ENCODE peak calls at places on chromosomes 16 and 17, in eight cellular contexts. One of them, this sample, is unnamed. For H3K4me1, the result is how much of the 10 kb centered on the place peaks cover.

GRCh38 chr17:31424944-31425582 is 33.6 kb downstream of the RAB11FIP4 start:
- DNase-seq in mesendoderm: peak
- DNase-seq in DND-41: no peak
- DNase-seq in IMR-90: peak
- DNase-seq in GM23338: peak
- DNase-seq in effector memory CD4-positive, alpha-beta T cell: no peak
- DNase-seq in cardiac muscle cell: peak
- DNase-seq in Peyer's patch: no peak
- DNase-seq in this sample: no peak

GRCh38 chr17:56786989-56787482 is 46.7 kb downstream of the C17orf67 start:
- DNase-seq in mesendoderm: peak
- DNase-seq in DND-41: peak
- DNase-seq in IMR-90: peak
- DNase-seq in GM23338: no peak
- DNase-seq in effector memory CD4-positive, alpha-beta T cell: no peak
- DNase-seq in cardiac muscle cell: no peak
- DNase-seq in Peyer's patch: no peak
- DNase-seq in this sample: peak

GRCh38 chr16:27890866-27891265 is 172.6 kb downstream of the GSG1L start:
- DNase-seq in mesendoderm: no peak
- DNase-seq in DND-41: no peak
- DNase-seq in IMR-90: no peak
- DNase-seq in GM23338: peak
- DNase-seq in effector memory CD4-positive, alpha-beta T cell: no peak
- DNase-seq in cardiac muscle cell: no peak
- DNase-seq in Peyer's patch: no peak
- DNase-seq in this sample: no peak

GRCh38 chr17:12688382-12688781 is 22.7 kb downstream of the MYOCD start:
- DNase-seq in mesendoderm: no peak
- DNase-seq in DND-41: no peak
- DNase-seq in IMR-90: no peak
- DNase-seq in GM23338: no peak
- DNase-seq in effector memory CD4-positive, alpha-beta T cell: no peak
- DNase-seq in cardiac muscle cell: no peak
- DNase-seq in Peyer's patch: no peak
- DNase-seq in this sample: no peak

GRCh38 chr17:28384281-28385036 is 13.0 kb downstream of the SARM1 start:
- DNase-seq in mesendoderm: no peak
- DNase-seq in DND-41: peak
- DNase-seq in IMR-90: no peak
- DNase-seq in GM23338: peak
- DNase-seq in effector memory CD4-positive, alpha-beta T cell: peak
- DNase-seq in cardiac muscle cell: peak
- DNase-seq in Peyer's patch: peak
- DNase-seq in this sample: peak

GRCh38 chr16:88673685-88674398 is 11.0 kb upstream of the MVD start:
- DNase-seq in mesendoderm: no peak
- DNase-seq in DND-41: no peak
- DNase-seq in IMR-90: no peak
- DNase-seq in GM23338: no peak
- DNase-seq in effector memory CD4-positive, alpha-beta T cell: no peak
- DNase-seq in cardiac muscle cell: peak
- DNase-seq in Peyer's patch: no peak
- DNase-seq in this sample: no peak

GRCh38 chr17:46788300-46788699 is 30.2 kb downstream of the WNT3 start:
- DNase-seq in mesendoderm: no peak
- DNase-seq in DND-41: no peak
- DNase-seq in IMR-90: no peak
- DNase-seq in GM23338: no peak
- DNase-seq in effector memory CD4-positive, alpha-beta T cell: no peak
- DNase-seq in cardiac muscle cell: no peak
- DNase-seq in Peyer's patch: no peak
- DNase-seq in this sample: no peak

GRCh38 chr17:47004906-47005305 is 25.9 kb upstream of the RPRML start:
- DNase-seq in mesendoderm: no peak
- DNase-seq in DND-41: no peak
- DNase-seq in IMR-90: no peak
- DNase-seq in GM23338: no peak
- DNase-seq in effector memory CD4-positive, alpha-beta T cell: no peak
- DNase-seq in cardiac muscle cell: no peak
- DNase-seq in Peyer's patch: no peak
- DNase-seq in this sample: no peak

GRCh38 chr16:26667271-26667703 is 399.4 kb upstream of the C16orf82 start:
- DNase-seq in mesendoderm: peak
- DNase-seq in DND-41: no peak
- DNase-seq in IMR-90: no peak
- DNase-seq in GM23338: peak
- DNase-seq in effector memory CD4-positive, alpha-beta T cell: no peak
- DNase-seq in cardiac muscle cell: no peak
- DNase-seq in Peyer's patch: no peak
- DNase-seq in this sample: no peak

GRCh38 chr17:17724307-17724921 is 43.2 kb downstream of the RAI1 start:
- DNase-seq in mesendoderm: peak
- DNase-seq in DND-41: no peak
- DNase-seq in IMR-90: peak
- DNase-seq in GM23338: peak
- DNase-seq in effector memory CD4-positive, alpha-beta T cell: no peak
- DNase-seq in cardiac muscle cell: peak
- DNase-seq in Peyer's patch: no peak
- DNase-seq in this sample: peak

GRCh38 chr17:327971-328370 is 24.6 kb downstream of the RPH3AL start:
- DNase-seq in mesendoderm: no peak
- DNase-seq in DND-41: no peak
- DNase-seq in IMR-90: no peak
- DNase-seq in GM23338: no peak
- DNase-seq in effector memory CD4-positive, alpha-beta T cell: no peak
- DNase-seq in cardiac muscle cell: no peak
- DNase-seq in Peyer's patch: no peak
- DNase-seq in this sample: no peak

GRCh38 chr16:23729503-23730424 is 16.7 kb upstream of the ERN2 start:
- DNase-seq in mesendoderm: peak
- DNase-seq in DND-41: peak
- DNase-seq in IMR-90: peak
- DNase-seq in GM23338: peak
- DNase-seq in effector memory CD4-positive, alpha-beta T cell: no peak
- DNase-seq in cardiac muscle cell: no peak
- DNase-seq in Peyer's patch: peak
- DNase-seq in this sample: peak

GRCh38 chr17:49992933-49993422 is 2.0 kb downstream of the DLX3 start:
- DNase-seq in mesendoderm: no peak
- DNase-seq in DND-41: no peak
- DNase-seq in IMR-90: no peak
- DNase-seq in GM23338: no peak
- DNase-seq in effector memory CD4-positive, alpha-beta T cell: no peak
- DNase-seq in cardiac muscle cell: no peak
- DNase-seq in Peyer's patch: no peak
- DNase-seq in this sample: no peak

GRCh38 chr16:77449208-77449607 is 14.4 kb upstream of the ADAMTS18 start:
- DNase-seq in mesendoderm: no peak
- DNase-seq in DND-41: no peak
- DNase-seq in IMR-90: no peak
- DNase-seq in GM23338: no peak
- DNase-seq in effector memory CD4-positive, alpha-beta T cell: no peak
- DNase-seq in cardiac muscle cell: no peak
- DNase-seq in Peyer's patch: no peak
- DNase-seq in this sample: no peak

GRCh38 chr16:8878523-8878911 is 3.6 kb upstream of the LITAFD start:
- DNase-seq in mesendoderm: peak
- DNase-seq in DND-41: no peak
- DNase-seq in IMR-90: peak
- DNase-seq in GM23338: peak
- DNase-seq in effector memory CD4-positive, alpha-beta T cell: no peak
- DNase-seq in cardiac muscle cell: no peak
- DNase-seq in Peyer's patch: no peak
- DNase-seq in this sample: peak

GRCh38 chr17:66416207-66416940 is 114.0 kb downstream of the PRKCA start:
- DNase-seq in mesendoderm: no peak
- DNase-seq in DND-41: no peak
- DNase-seq in IMR-90: no peak
- DNase-seq in GM23338: no peak
- DNase-seq in effector memory CD4-positive, alpha-beta T cell: no peak
- DNase-seq in cardiac muscle cell: no peak
- DNase-seq in Peyer's patch: no peak
- DNase-seq in this sample: no peak

GRCh38 chr17:27481327-27481726 is 25.1 kb downstream of the KSR1 start:
- DNase-seq in mesendoderm: no peak
- DNase-seq in DND-41: peak
- DNase-seq in IMR-90: no peak
- DNase-seq in GM23338: no peak
- DNase-seq in effector memory CD4-positive, alpha-beta T cell: peak
- DNase-seq in cardiac muscle cell: no peak
- DNase-seq in Peyer's patch: no peak
- DNase-seq in this sample: no peak

GRCh38 chr17:49180303-49180702 is 30.1 kb downstream of the GNGT2 start:
- DNase-seq in mesendoderm: peak
- DNase-seq in DND-41: peak
- DNase-seq in IMR-90: peak
- DNase-seq in GM23338: peak
- DNase-seq in effector memory CD4-positive, alpha-beta T cell: peak
- DNase-seq in cardiac muscle cell: peak
- DNase-seq in Peyer's patch: peak
- DNase-seq in this sample: peak

DNA sequence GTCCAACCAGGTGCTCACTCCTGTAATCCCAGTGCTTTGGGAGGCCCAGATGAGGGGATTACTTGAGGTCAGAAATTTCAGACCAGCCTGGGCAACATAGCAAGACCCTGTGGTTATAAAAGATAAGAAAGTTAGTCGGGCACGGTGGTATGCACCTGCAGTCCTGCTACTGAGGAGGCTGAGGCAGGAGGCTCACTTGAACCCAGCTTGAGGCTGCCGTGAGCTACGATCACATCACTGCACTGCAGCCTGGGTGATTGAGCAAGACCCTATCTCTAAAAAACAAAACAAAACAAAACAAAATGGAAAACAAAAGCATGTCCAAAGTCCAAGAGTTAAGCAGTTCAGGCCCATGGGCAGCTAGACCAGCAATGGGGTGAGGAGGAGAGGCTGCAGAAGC is 143.2 kb downstream of the IRX5 start:
- DNase-seq in mesendoderm: no peak
- DNase-seq in DND-41: no peak
- DNase-seq in IMR-90: no peak
- DNase-seq in GM23338: no peak
- DNase-seq in effector memory CD4-positive, alpha-beta T cell: no peak
- DNase-seq in cardiac muscle cell: no peak
- DNase-seq in Peyer's patch: no peak
- DNase-seq in this sample: no peak
- H3K4me1 ChIP-seq in mesendoderm: under half
- H3K4me1 ChIP-seq in DND-41: under half
- H3K4me1 ChIP-seq in IMR-90: under half
- H3K4me1 ChIP-seq in GM23338: under half
- H3K4me1 ChIP-seq in effector memory CD4-positive, alpha-beta T cell: under half
- H3K4me1 ChIP-seq in cardiac muscle cell: under half
- H3K4me1 ChIP-seq in Peyer's patch: under half
- H3K4me1 ChIP-seq in this sample: under half

DNA sequence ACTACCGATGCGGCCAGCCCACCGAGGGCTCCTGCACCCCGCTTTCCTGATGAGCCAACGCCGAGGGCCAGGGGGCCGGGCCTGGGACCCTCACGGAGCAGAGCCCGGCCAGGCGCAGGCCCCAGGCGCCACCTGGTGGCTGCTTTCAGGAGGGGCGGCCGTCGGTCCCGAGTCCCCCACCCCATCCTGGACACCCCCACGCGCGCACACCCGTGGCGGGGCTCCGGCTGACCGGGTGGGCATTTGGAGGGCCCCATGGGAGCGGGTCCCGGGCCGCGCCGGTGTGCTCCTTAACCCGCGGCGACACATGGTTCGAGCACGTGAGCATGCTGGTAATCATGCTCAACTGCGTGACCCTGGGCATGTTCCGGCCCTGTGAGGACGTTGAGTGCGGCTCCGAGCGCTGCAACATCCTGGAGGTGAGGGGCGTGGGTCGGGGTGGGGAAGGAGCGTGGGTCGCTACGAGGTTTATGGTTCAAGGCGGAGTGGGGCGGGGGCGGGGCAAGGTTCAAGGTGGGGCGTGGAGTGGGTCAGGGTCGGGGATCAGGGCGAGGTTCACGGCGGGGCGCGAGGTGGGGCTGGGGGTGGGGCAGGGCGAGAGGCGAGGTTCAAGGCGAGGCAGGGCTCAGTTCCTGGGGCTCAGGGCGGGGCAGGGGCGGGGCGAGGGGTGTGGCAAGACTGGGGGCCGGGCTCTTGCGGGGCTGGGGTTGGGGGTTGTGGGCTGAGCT is 30.2 kb downstream of the TPSG1 start:
- DNase-seq in mesendoderm: no peak
- DNase-seq in DND-41: peak
- DNase-seq in IMR-90: no peak
- DNase-seq in GM23338: peak
- DNase-seq in effector memory CD4-positive, alpha-beta T cell: no peak
- DNase-seq in cardiac muscle cell: peak
- DNase-seq in Peyer's patch: no peak
- DNase-seq in this sample: peak
- H3K27ac ChIP-seq in mesendoderm: no peak
- H3K27ac ChIP-seq in DND-41: no peak
- H3K27ac ChIP-seq in IMR-90: no peak
- H3K27ac ChIP-seq in GM23338: no peak
- H3K27ac ChIP-seq in effector memory CD4-positive, alpha-beta T cell: no peak
- H3K27ac ChIP-seq in cardiac muscle cell: no peak
- H3K27ac ChIP-seq in Peyer's patch: no peak
- H3K27ac ChIP-seq in this sample: no peak

DNA sequence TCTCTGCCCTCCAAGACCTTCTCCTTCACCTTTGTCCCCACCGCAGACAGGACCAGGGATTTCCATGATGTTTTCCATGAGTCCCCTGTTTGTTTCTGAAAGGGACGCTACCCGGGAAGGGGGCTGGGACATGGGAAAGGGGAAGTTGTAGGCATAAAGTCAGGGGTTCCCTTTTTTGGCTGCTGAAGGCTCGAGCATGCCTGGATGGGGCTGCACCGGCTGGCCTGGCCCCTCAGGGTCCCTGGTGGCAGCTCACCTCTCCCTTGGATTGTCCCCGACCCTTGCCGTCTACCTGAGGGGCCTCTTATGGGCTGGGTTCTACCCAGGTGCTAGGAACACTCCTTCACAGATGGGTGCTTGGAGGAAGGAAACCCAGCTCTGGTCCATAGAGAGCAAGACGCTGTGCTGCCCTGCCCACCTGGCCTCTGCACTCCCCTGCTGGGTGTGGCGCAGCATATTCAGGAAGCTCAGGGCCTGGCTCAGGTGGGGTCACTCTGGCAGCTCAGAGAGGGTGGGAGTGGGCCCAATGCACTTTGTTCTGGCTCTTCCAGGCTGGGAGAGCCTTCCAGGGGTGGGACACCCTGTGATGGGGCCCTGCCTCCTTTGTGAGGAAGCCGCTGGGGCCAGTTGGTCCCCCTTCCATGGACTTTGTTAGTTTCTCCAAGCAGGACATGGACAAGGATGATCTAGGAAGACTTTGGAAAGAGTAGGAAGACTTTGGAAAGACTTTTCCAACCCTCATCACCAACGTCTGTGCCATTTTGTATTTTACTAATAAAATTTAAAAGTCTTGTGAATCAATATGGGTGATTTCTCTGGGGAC is 12.2 kb downstream of the CX3CL1 start:
- DNase-seq in mesendoderm: no peak
- DNase-seq in DND-41: no peak
- DNase-seq in IMR-90: no peak
- DNase-seq in GM23338: no peak
- DNase-seq in effector memory CD4-positive, alpha-beta T cell: no peak
- DNase-seq in cardiac muscle cell: no peak
- DNase-seq in Peyer's patch: peak
- DNase-seq in this sample: no peak
- H3K4me1 ChIP-seq in mesendoderm: under half
- H3K4me1 ChIP-seq in DND-41: under half
- H3K4me1 ChIP-seq in IMR-90: under half
- H3K4me1 ChIP-seq in GM23338: under half
- H3K4me1 ChIP-seq in effector memory CD4-positive, alpha-beta T cell: under half
- H3K4me1 ChIP-seq in cardiac muscle cell: under half
- H3K4me1 ChIP-seq in Peyer's patch: under half
- H3K4me1 ChIP-seq in this sample: under half

GRCh38 chr16:83115491-83116232 is 488.9 kb downstream of the CDH13 start:
- DNase-seq in mesendoderm: no peak
- DNase-seq in DND-41: no peak
- DNase-seq in IMR-90: no peak
- DNase-seq in GM23338: no peak
- DNase-seq in effector memory CD4-positive, alpha-beta T cell: no peak
- DNase-seq in cardiac muscle cell: no peak
- DNase-seq in Peyer's patch: no peak
- DNase-seq in this sample: no peak
- H3K27ac ChIP-seq in mesendoderm: no peak
- H3K27ac ChIP-seq in DND-41: no peak
- H3K27ac ChIP-seq in IMR-90: no peak
- H3K27ac ChIP-seq in GM23338: no peak
- H3K27ac ChIP-seq in effector memory CD4-positive, alpha-beta T cell: no peak
- H3K27ac ChIP-seq in cardiac muscle cell: no peak
- H3K27ac ChIP-seq in Peyer's patch: no peak
- H3K27ac ChIP-seq in this sample: no peak

This sample was measured in GM23248.